ENCODE peak calls at places on chromosome 5, in eight cellular contexts. B is prostate gland; J is type B pancreatic cell; Y is activated naive CD4-positive, alpha-beta T cell treated with anti-CD3 and anti-CD28 coated beads, Interleukin-2, amount 50 U/mL, for 16 hours; M is mesothelial cell of epicardium; E is SW 1271; F is heart right ventricle; W is stromal cell of bone marrow. H is an unnamed sample.

GRCh38 chr5:1881273-1881586 is 1.5 kb downstream of the IRX4 start:
- DNase-seq in B (no peak), J (no peak), Y (no peak), M (no peak), E (peak), F (no peak), W (no peak), H (no peak)

GRCh38 chr5:132063090-132063911 is 2.8 kb downstream of the IL3 start:
- DNase-seq in B (peak), J (peak), Y (peak), M (peak), E (peak), F (peak), W (peak), H (no peak)

GRCh38 chr5:150703767-150704166 is 2.9 kb upstream of the RBM22 start:
- DNase-seq in B (no peak), J (no peak), Y (no peak), M (no peak), E (no peak), F (no peak), W (no peak), H (no peak)

GRCh38 chr5:3143382-3143781 is 391.9 kb upstream of the IRX2 start:
- DNase-seq in B (no peak), J (no peak), Y (no peak), M (no peak), E (no peak), F (no peak), W (no peak), H (no peak)

GRCh38 chr5:45642370-45642769 is 53.8 kb downstream of the HCN1 start:
- DNase-seq in B (no peak), J (no peak), Y (no peak), M (no peak), E (no peak), F (no peak), W (no peak), H (no peak)

GRCh38 chr5:144144956-144145751 is 25.3 kb downstream of the YIPF5 start:
- DNase-seq in B (no peak), J (no peak), Y (no peak), M (no peak), E (no peak), F (no peak), W (no peak), H (no peak)

GRCh38 chr5:140109050-140109817 is 4.7 kb upstream of the PURA start:
- DNase-seq in B (no peak), J (no peak), Y (no peak), M (no peak), E (no peak), F (peak), W (no peak), H (no peak)

GRCh38 chr5:169751490-169751889 is 114.4 kb downstream of the DOCK2 start:
- DNase-seq in B (no peak), J (no peak), Y (no peak), M (no peak), E (no peak), F (no peak), W (no peak), H (no peak)

GRCh38 chr5:150263801-150264621 is 25.6 kb downstream of the CAMK2A start:
- DNase-seq in B (peak), J (no peak), Y (no peak), M (no peak), E (peak), F (no peak), W (peak), H (no peak)

GRCh38 chr5:50667653-50668403 is 1.4 kb downstream of the PARP8 start:
- DNase-seq in B (peak), J (no peak), Y (peak), M (peak), E (peak), F (peak), W (peak), H (peak)

GRCh38 chr5:115296130-115296997 is at the start of gene CCDC112:
- DNase-seq in B (peak), J (peak), Y (peak), M (peak), E (peak), F (peak), W (peak), H (peak)

H was measured in NCI-H1048.